ENCODE peak calls at places on chromosomes 1 and 21, in nine cellular contexts. Q is cardiac fibroblast, D is epithelial cell of proximal tubule, F is left lung, P is Panc1, K is stomach, J is pancreas, G is MM.1S, T is breast epithelium. B is an unnamed sample.
A peak's percentile ranks its signal among the peaks of the same experiment; 100 is the strongest.

GRCh38 chr1:177236967-177237366 is 66.2 kb downstream of the BRINP2 start:
- DNase-seq in Q (no peak), D (no peak), F (no peak), P (no peak), K (no peak), J (no peak), G (no peak), T (no peak), B (no peak)

GRCh38 chr1:223258751-223259177 is 105.2 kb downstream of the SUSD4 start:
- DNase-seq in Q (peak; percentile 59), D (peak; percentile 23), F (no peak), P (no peak), K (peak; percentile 39), J (no peak), G (no peak), T (no peak), B (peak; percentile 71)

GRCh38 chr1:23619299-23620188 is 60.2 kb upstream of the ID3 start:
- DNase-seq in Q (peak; percentile 20), D (no peak), F (no peak), P (no peak), K (peak; percentile 65), J (peak; percentile 41), G (peak; percentile 91), T (no peak), B (no peak)

GRCh38 chr1:67201891-67202290 is 35.6 kb downstream of the IL23R start:
- DNase-seq in Q (no peak), D (no peak), F (no peak), P (no peak), K (no peak), J (no peak), G (no peak), T (no peak), B (no peak)

GRCh38 chr1:103372866-103373265 is 152.6 kb upstream of the RNPC3 start:
- DNase-seq in Q (no peak), D (no peak), F (no peak), P (no peak), K (no peak), J (no peak), G (no peak), T (no peak), B (no peak)

GRCh38 chr1:116755681-116756080 is 1.5 kb downstream of the CD2 start:
- DNase-seq in Q (no peak), D (no peak), F (no peak), P (no peak), K (no peak), J (no peak), G (no peak), T (no peak), B (no peak)

GRCh38 chr1:220700591-220701179 is 10.5 kb downstream of the C1orf115 start:
- DNase-seq in Q (peak; percentile 46), D (no peak), F (no peak), P (no peak), K (no peak), J (no peak), G (no peak), T (no peak), B (no peak)

GRCh38 chr1:1374068-1374860 is 743 bp downstream of the AURKAIP1 start:
- DNase-seq in Q (no peak), D (no peak), F (peak; percentile 76), P (no peak), K (no peak), J (peak; percentile 32), G (no peak), T (no peak), B (no peak)

GRCh38 chr1:51342591-51343206 is 12.3 kb upstream of the TTC39A start:
- DNase-seq in Q (no peak), D (no peak), F (no peak), P (no peak), K (no peak), J (no peak), G (no peak), T (no peak), B (no peak)

GRCh38 chr1:51344276-51344601 is 13.9 kb upstream of the TTC39A start:
- DNase-seq in Q (no peak), D (no peak), F (no peak), P (no peak), K (no peak), J (no peak), G (no peak), T (no peak), B (no peak)

GRCh38 chr1:51340380-51340779 is 10.0 kb upstream of the TTC39A start:
- DNase-seq in Q (no peak), D (no peak), F (no peak), P (no peak), K (no peak), J (no peak), G (no peak), T (no peak), B (no peak)

GRCh38 chr1:51343624-51344023 is 13.3 kb upstream of the TTC39A start:
- DNase-seq in Q (no peak), D (no peak), F (no peak), P (no peak), K (no peak), J (no peak), G (no peak), T (no peak), B (no peak)

DNA sequence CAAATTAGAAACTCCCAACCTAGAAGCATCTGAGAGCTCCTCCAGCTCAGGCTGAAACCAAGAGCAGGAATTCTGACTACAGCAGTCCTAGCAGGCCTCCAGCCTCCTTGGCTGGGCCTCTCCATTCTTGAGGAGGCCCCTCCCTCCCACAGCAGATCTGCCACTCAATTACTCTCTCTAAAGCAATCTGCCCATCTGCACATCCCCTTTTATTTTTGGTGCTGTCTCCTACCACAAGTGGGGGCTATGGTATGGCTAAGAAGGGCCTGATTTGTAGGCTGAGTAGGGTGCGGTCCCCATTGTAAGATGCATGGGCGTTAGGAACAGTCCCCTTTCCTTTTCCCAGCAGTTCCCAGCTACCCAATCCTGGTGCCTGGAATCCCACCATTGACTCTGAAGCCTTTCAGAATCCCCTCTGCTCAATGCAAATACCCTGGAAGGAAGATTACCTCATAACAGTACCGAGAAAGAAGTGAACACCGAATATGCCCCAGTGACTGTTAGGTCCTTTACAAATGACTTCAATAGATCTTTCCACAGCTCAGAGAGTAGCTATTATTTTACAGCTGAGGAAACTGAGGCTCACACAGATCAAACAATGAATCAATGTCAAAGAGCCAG is 11.6 kb upstream of the TTC39A start:
- DNase-seq in Q (no peak), D (no peak), F (no peak), P (no peak), K (no peak), J (no peak), G (no peak), T (no peak), B (no peak)
- TF ChIP-seq CTCF in Q (no peak), D (no peak), F (no peak), P (no peak), K (no peak), J (no peak), G (no peak), T (no peak), B (no peak)

DNA sequence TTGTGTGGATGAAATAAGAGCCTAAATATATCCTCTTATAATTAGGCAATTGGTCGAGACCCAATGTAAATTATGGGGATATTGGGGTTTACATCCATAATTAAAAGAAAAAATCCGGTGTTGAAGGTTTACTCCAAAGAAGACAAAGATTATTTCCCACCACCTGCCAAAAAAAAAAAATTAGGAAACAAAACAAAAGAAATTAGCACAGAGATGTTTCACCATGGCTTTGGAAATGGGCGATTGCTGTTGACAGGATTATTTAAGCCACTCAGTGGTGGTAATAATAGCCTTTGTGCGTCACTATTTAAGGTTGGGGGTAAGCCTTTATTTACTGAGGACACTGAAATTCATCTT is 585 bp upstream of the GLRX2 start:
- DNase-seq in Q (no peak), D (no peak), F (no peak), P (no peak), K (no peak), J (no peak), G (no peak), T (no peak), B (no peak)
- H3K4me3 ChIP-seq in Q (peak overlapping the region; percentile 82), D (peak overlapping the region; percentile 82), F (peak overlapping the region; percentile 91), P (peak overlapping the region; percentile 85), K (peak overlapping the region; percentile 60), J (peak overlapping the region; percentile 88), G (peak overlapping the region; percentile 83), T (peak overlapping the region; percentile 88), B (peak overlapping the region; percentile 83)

DNA sequence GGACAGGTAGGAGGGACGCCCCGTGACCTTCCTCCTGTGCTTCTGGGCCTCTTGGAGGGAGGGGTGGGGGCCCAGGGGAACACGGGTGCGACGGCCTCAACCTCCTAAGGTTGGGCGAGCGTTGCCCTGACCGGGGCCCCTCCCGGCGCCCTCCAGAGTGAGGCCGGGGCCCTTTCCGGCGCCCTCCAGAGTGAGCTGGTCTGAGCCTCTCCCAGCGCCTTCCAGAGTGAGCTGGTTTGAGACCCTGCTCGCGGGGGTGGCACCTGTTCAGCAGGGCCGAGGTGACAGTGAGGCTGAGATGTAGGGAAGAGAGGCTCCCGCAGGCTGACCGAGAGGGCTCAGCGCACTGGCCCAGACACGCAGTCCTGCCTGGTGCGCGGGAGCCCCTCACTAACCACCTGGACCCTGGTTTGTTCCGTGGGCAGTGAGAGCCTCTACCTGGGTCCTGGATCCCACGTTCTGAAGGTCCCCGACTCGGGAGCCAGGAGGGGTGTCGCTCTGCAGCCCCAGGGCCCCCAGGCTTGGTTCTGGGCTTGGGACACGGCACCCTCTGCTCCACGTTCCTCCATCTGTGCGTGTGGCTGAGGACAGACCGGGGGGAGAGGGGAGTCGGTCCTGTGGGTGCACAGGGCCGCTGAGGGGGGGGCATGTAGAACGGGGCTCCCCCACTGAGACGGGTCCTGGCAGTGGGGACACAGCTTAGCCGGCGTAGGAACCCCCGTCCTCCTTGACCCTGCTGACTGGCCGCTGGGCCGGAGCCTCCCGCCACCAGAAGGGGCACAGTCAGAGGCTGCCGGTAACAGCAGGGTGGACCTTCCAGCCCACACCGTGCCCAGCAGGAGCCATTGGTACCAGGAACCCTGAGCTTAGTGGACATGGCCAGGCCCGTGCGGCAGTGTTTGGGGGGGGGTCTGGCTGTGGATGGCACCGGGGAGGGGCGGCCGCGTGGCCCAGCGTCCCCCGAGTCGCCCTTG is 1.5 kb downstream of the COL6A1 start:
- DNase-seq in Q (no peak), D (no peak), F (peak; percentile 66), P (no peak), K (no peak), J (no peak), G (no peak), T (peak; percentile 51), B (no peak)
- TF ChIP-seq CTCF in Q (no peak), D (no peak), F (no peak), P (no peak), K (no peak), J (no peak), G (no peak), T (no peak), B (no peak)

GRCh38 chr21:15001113-15001512 is 63.7 kb downstream of the NRIP1 start:
- DNase-seq in Q (no peak), D (no peak), F (no peak), P (no peak), K (no peak), J (no peak), G (no peak), T (no peak), B (no peak)

GRCh38 chr21:15004721-15005370 is 60.0 kb downstream of the NRIP1 start:
- DNase-seq in Q (no peak), D (no peak), F (no peak), P (no peak), K (no peak), J (no peak), G (no peak), T (no peak), B (peak; percentile 40)

GRCh38 chr21:15003463-15004135 is 61.2 kb downstream of the NRIP1 start:
- DNase-seq in Q (no peak), D (no peak), F (no peak), P (no peak), K (no peak), J (no peak), G (no peak), T (no peak), B (no peak)

GRCh38 chr21:15000076-15000475 is 64.7 kb downstream of the NRIP1 start:
- DNase-seq in Q (peak; percentile 30), D (peak; percentile 85), F (no peak), P (no peak), K (no peak), J (no peak), G (no peak), T (no peak), B (peak; percentile 44)

DNA sequence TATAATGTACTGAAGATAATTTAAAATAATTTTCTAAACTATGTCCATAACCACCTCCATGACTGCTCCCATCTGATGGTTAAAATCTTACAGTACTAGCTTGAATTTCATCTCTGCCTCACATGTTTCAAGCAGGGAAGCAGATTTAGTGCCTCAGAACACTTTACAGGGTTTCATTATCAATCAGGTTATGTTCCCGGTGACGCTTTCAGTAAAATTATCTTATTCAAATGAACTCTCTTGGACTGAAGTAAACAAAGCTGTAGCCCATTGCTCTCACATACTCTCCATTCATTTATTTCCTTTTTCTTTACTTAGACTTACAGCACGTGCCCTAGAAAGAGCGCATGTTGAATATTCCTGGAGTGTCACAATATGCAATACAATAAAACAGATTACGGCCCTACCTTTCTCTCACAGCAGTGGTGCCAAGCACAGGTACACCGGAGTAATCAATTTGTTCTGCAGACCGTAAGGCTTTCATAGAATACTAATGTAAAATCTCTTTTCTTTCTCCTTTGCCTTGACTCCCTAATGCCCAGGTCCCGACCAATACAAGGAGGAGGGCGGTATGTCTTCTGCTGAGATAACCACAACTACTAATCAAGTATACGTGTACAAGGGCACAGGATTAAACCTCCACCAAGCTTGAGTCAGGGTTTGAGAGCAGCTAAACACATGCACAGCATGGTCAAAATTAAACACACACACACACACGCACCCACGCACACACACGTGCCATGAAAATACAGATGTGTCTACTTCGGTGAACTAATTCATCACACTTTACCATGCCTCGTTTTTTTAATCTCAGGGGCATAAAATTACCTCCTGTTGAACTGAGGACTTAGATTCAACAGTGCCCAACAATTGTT is 62.8 kb downstream of the NRIP1 start:
- DNase-seq in Q (no peak), D (no peak), F (no peak), P (no peak), K (no peak), J (no peak), G (no peak), T (no peak), B (no peak)
- H3K4me3 ChIP-seq in Q (no peak overlapping the region), D (peak overlapping the region; percentile 0), F (no peak overlapping the region), P (no peak overlapping the region), K (no peak overlapping the region), J (no peak overlapping the region), G (no peak overlapping the region), T (no peak overlapping the region), B (no peak overlapping the region)